ENCODE peak calls at places on chromosomes 5 and 9, in six cellular contexts. One of them, this sample, is unnamed.

GRCh38 chr5:178449163-178450060 is 140.8 kb downstream of the COL23A1 start:
- DNase-seq in GM23248: no peak
- DNase-seq in MM.1S: no peak
- DNase-seq in mammary epithelial cell: no peak
- DNase-seq in keratinocyte: no peak
- DNase-seq in fibroblast of lung: no peak
- DNase-seq in this sample: no peak

GRCh38 chr5:16578474-16578883 is 38.3 kb downstream of the RETREG1 start:
- DNase-seq in GM23248: no peak
- DNase-seq in MM.1S: no peak
- DNase-seq in mammary epithelial cell: no peak
- DNase-seq in keratinocyte: no peak
- DNase-seq in fibroblast of lung: peak; percentile 25
- DNase-seq in this sample: no peak

GRCh38 chr9:70609542-70610286 is 195.3 kb upstream of the KLF9 start:
- DNase-seq in GM23248: peak; percentile 98
- DNase-seq in MM.1S: no peak
- DNase-seq in mammary epithelial cell: peak; percentile 72
- DNase-seq in keratinocyte: no peak
- DNase-seq in fibroblast of lung: peak; percentile 96
- DNase-seq in this sample: no peak

GRCh38 chr9:88922091-88922490 is 69.2 kb upstream of the S1PR3 start:
- DNase-seq in GM23248: no peak
- DNase-seq in MM.1S: peak; percentile 89
- DNase-seq in mammary epithelial cell: no peak
- DNase-seq in keratinocyte: no peak
- DNase-seq in fibroblast of lung: no peak
- DNase-seq in this sample: no peak

GRCh38 chr9:120583958-120584369 is 4.0 kb upstream of the CDK5RAP2 start:
- DNase-seq in GM23248: peak; percentile 77
- DNase-seq in MM.1S: peak; percentile 98
- DNase-seq in mammary epithelial cell: peak; percentile 98
- DNase-seq in keratinocyte: no peak
- DNase-seq in fibroblast of lung: peak; percentile 93
- DNase-seq in this sample: no peak

GRCh38 chr5:45336464-45336863 is 359.7 kb downstream of the HCN1 start:
- DNase-seq in GM23248: no peak
- DNase-seq in MM.1S: no peak
- DNase-seq in mammary epithelial cell: no peak
- DNase-seq in keratinocyte: no peak
- DNase-seq in fibroblast of lung: no peak
- DNase-seq in this sample: no peak

GRCh38 chr9:137816531-137817235 is 60.9 kb upstream of the CACNA1B start:
- DNase-seq in GM23248: no peak
- DNase-seq in MM.1S: no peak
- DNase-seq in mammary epithelial cell: no peak
- DNase-seq in keratinocyte: no peak
- DNase-seq in fibroblast of lung: no peak
- DNase-seq in this sample: no peak

GRCh38 chr5:177311361-177311722 is 356 bp downstream of the MXD3 start:
- DNase-seq in GM23248: peak; percentile 59
- DNase-seq in MM.1S: no peak
- DNase-seq in mammary epithelial cell: no peak
- DNase-seq in keratinocyte: no peak
- DNase-seq in fibroblast of lung: no peak
- DNase-seq in this sample: no peak

GRCh38 chr9:79008916-79009315 is 562.8 kb upstream of the TLE4 start:
- DNase-seq in GM23248: no peak
- DNase-seq in MM.1S: no peak
- DNase-seq in mammary epithelial cell: no peak
- DNase-seq in keratinocyte: no peak
- DNase-seq in fibroblast of lung: peak; percentile 51
- DNase-seq in this sample: no peak

GRCh38 chr9:123609844-123610243 is 253.8 kb downstream of the CRB2 start:
- DNase-seq in GM23248: peak; percentile 40
- DNase-seq in MM.1S: no peak
- DNase-seq in mammary epithelial cell: no peak
- DNase-seq in keratinocyte: no peak
- DNase-seq in fibroblast of lung: no peak
- DNase-seq in this sample: no peak

GRCh38 chr5:16350816-16351215 is 114.8 kb downstream of the ZNF622 start:
- DNase-seq in GM23248: peak; percentile 5
- DNase-seq in MM.1S: no peak
- DNase-seq in mammary epithelial cell: no peak
- DNase-seq in keratinocyte: no peak
- DNase-seq in fibroblast of lung: peak; percentile 0
- DNase-seq in this sample: no peak

GRCh38 chr9:137454506-137455360 is 4.4 kb downstream of the NSMF start:
- DNase-seq in GM23248: peak; percentile 55
- DNase-seq in MM.1S: no peak
- DNase-seq in mammary epithelial cell: no peak
- DNase-seq in keratinocyte: no peak
- DNase-seq in fibroblast of lung: peak; percentile 24
- DNase-seq in this sample: no peak

GRCh38 chr9:114507726-114508125 is 2.5 kb upstream of the WHRN start:
- DNase-seq in GM23248: peak; percentile 56
- DNase-seq in MM.1S: peak; percentile 69
- DNase-seq in mammary epithelial cell: peak; percentile 33
- DNase-seq in keratinocyte: no peak
- DNase-seq in fibroblast of lung: no peak
- DNase-seq in this sample: no peak

GRCh38 chr5:73531356-73531755 is 33.1 kb downstream of the BTF3 start:
- DNase-seq in GM23248: peak; percentile 58
- DNase-seq in MM.1S: no peak
- DNase-seq in mammary epithelial cell: no peak
- DNase-seq in keratinocyte: no peak
- DNase-seq in fibroblast of lung: peak; percentile 54
- DNase-seq in this sample: no peak

GRCh38 chr5:71830626-71831539 is 111.8 kb downstream of the CARTPT start:
- DNase-seq in GM23248: peak; percentile 90
- DNase-seq in MM.1S: no peak
- DNase-seq in mammary epithelial cell: peak; percentile 57
- DNase-seq in keratinocyte: no peak
- DNase-seq in fibroblast of lung: peak; percentile 86
- DNase-seq in this sample: peak; percentile 45
- H3K4me3 ChIP-seq in GM23248: peak overlapping the region; percentile 46
- H3K4me3 ChIP-seq in MM.1S: no peak overlapping the region
- H3K4me3 ChIP-seq in mammary epithelial cell: no peak overlapping the region
- H3K4me3 ChIP-seq in keratinocyte: no peak overlapping the region
- H3K4me3 ChIP-seq in fibroblast of lung: no peak overlapping the region
- H3K4me3 ChIP-seq in this sample: peak overlapping the region; percentile 56

DNA sequence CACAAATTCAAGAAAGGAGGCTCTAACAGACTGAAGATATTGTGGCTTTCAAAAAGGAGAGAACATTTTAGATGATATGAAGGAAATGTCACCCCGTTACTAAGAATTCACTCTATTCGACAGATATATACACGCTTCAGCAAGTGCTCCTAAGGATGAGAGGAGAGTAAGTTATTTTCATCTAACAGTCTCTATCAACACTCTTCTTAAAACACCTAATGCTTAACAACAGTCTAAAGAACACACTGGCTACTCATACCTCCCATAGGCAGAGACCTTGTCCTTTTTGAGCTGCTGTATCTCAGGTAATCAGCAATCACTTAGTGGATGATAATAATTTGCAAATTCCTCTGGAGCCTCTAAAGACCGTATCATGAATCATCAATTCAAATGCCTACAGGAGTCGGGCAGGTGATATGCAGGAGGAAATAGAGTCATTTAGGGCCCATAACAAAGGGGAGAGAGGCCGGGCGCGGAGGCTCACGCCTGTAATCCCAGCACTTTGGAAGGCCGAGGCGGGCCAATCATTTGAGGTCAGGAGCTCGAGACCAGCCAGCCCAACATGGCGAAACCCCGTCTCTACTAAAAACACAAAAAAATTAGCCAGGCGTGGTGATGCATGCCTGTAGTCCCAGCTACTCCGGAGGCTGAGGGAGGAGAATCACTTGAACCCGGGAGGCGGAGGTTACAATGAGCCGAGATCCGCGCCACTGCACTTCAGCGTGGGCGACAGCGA is 1.3 kb upstream of the HSDL2 start:
- DNase-seq in GM23248: peak; percentile 45
- DNase-seq in MM.1S: no peak
- DNase-seq in mammary epithelial cell: peak; percentile 58
- DNase-seq in keratinocyte: no peak
- DNase-seq in fibroblast of lung: peak; percentile 20
- DNase-seq in this sample: no peak
- H3K9ac ChIP-seq in GM23248: peak overlapping the region; percentile 94
- H3K9ac ChIP-seq in MM.1S: peak overlapping the region; percentile 95
- H3K9ac ChIP-seq in mammary epithelial cell: peak overlapping the region; percentile 85
- H3K9ac ChIP-seq in keratinocyte: peak overlapping the region; percentile 93
- H3K9ac ChIP-seq in fibroblast of lung: peak overlapping the region; percentile 98
- H3K9ac ChIP-seq in this sample: peak overlapping the region; percentile 89

GRCh38 chr9:113454914-113455761 is 8.4 kb upstream of the RGS3 start:
- DNase-seq in GM23248: peak; percentile 91
- DNase-seq in MM.1S: peak; percentile 14
- DNase-seq in mammary epithelial cell: peak; percentile 40
- DNase-seq in keratinocyte: no peak
- DNase-seq in fibroblast of lung: peak; percentile 98
- DNase-seq in this sample: peak; percentile 28
- TF ChIP-seq EZH2 in GM23248: no peak
- TF ChIP-seq EZH2 in MM.1S: no peak
- TF ChIP-seq EZH2 in mammary epithelial cell: no peak
- TF ChIP-seq EZH2 in keratinocyte: no peak
- TF ChIP-seq EZH2 in fibroblast of lung: no peak
- TF ChIP-seq EZH2 in this sample: no peak

DNA sequence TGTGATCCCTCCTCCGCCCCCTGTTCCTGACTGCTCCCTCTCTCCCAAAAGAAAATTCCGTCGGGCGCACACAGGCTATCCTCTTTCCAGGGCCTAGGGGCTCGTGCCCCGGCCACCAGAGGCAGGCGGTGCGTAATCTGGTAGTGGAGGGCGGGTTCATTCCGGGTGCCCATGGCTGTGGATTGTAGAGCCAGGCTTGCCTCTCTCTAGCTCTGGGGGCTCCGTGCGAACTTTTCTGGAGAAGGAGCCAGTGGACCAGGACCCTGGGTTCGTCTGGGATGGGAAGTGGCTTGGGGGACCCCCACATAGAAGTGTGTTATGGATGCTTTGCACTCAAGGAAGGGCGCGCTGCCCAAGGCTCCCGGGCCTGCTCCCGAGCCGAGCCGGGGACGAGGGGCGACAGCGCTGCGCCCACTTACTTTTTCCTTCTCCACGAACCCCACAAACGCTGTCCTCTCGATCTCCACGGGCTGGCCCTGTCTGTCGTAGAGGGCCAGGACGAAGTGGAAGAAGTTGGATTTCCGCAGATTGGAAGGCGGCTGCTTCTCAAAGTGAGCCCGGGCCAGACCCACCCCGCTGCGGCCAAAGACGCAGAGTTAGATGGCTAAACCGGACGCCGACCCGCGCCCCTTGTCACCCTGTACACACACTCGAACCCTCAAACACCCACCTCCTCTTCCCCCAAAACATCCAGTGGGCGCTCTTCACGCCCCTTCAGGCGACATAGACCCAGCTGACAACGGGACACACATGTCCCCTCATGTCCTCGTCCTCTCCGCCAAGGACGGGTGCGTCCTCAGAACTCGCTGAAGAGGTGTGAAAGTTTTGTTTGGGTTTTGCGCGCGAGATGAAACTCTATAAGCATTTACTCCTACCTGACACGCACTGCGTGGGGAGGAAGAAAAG is 2.9 kb downstream of the EBF1 start:
- DNase-seq in GM23248: no peak
- DNase-seq in MM.1S: no peak
- DNase-seq in mammary epithelial cell: no peak
- DNase-seq in keratinocyte: no peak
- DNase-seq in fibroblast of lung: no peak
- DNase-seq in this sample: no peak
- H3K4me3 ChIP-seq in GM23248: peak overlapping the region; percentile 99
- H3K4me3 ChIP-seq in MM.1S: no peak overlapping the region
- H3K4me3 ChIP-seq in mammary epithelial cell: no peak overlapping the region
- H3K4me3 ChIP-seq in keratinocyte: no peak overlapping the region
- H3K4me3 ChIP-seq in fibroblast of lung: peak overlapping the region; percentile 68
- H3K4me3 ChIP-seq in this sample: no peak overlapping the region

GRCh38 chr5:69416699-69417098 is 1.8 kb downstream of the MARVELD2 start:
- DNase-seq in GM23248: no peak
- DNase-seq in MM.1S: no peak
- DNase-seq in mammary epithelial cell: peak; percentile 75
- DNase-seq in keratinocyte: no peak
- DNase-seq in fibroblast of lung: no peak
- DNase-seq in this sample: no peak

GRCh38 chr5:69416180-69416579 is 1.3 kb downstream of the MARVELD2 start:
- DNase-seq in GM23248: no peak
- DNase-seq in MM.1S: no peak
- DNase-seq in mammary epithelial cell: peak; percentile 25
- DNase-seq in keratinocyte: no peak
- DNase-seq in fibroblast of lung: no peak
- DNase-seq in this sample: no peak

GRCh38 chr5:69418559-69418958 is 3.6 kb downstream of the MARVELD2 start:
- DNase-seq in GM23248: no peak
- DNase-seq in MM.1S: no peak
- DNase-seq in mammary epithelial cell: no peak
- DNase-seq in keratinocyte: no peak
- DNase-seq in fibroblast of lung: no peak
- DNase-seq in this sample: no peak

GRCh38 chr5:69414885-69415583 is at the start of gene MARVELD2:
- DNase-seq in GM23248: peak; percentile 77
- DNase-seq in MM.1S: peak; percentile 80
- DNase-seq in mammary epithelial cell: peak; percentile 93
- DNase-seq in keratinocyte: peak; percentile 32
- DNase-seq in fibroblast of lung: peak; percentile 54
- DNase-seq in this sample: no peak

DNA sequence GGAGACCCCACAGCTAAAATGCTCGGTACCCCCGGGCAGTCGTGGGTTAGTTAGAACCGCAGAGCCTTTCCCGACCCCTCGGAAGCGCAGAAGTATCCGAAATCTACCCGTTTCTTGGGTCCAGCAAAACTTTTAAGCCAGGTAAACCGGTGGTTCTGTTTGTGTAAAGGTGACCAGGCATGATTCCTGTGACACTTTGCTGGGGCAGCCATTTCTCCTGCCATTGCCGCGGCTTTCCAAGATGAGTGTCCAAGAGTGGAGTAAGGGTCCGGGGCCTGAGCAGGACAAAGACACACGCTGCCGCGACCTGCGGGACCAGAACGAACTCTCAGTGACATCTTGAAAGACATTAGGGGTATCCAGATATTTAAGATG is 655 bp downstream of the MARVELD2 start:
- DNase-seq in GM23248: no peak
- DNase-seq in MM.1S: no peak
- DNase-seq in mammary epithelial cell: peak; percentile 24
- DNase-seq in keratinocyte: no peak
- DNase-seq in fibroblast of lung: no peak
- DNase-seq in this sample: no peak
- H3K9ac ChIP-seq in GM23248: no peak overlapping the region
- H3K9ac ChIP-seq in MM.1S: no peak overlapping the region
- H3K9ac ChIP-seq in mammary epithelial cell: peak overlapping the region; percentile 100
- H3K9ac ChIP-seq in keratinocyte: peak overlapping the region; percentile 95
- H3K9ac ChIP-seq in fibroblast of lung: no peak overlapping the region
- H3K9ac ChIP-seq in this sample: no peak overlapping the region

GRCh38 chr5:98309785-98310566 is 463.5 kb upstream of the RGMB start:
- DNase-seq in GM23248: peak; percentile 99
- DNase-seq in MM.1S: no peak
- DNase-seq in mammary epithelial cell: peak; percentile 99
- DNase-seq in keratinocyte: peak; percentile 77
- DNase-seq in fibroblast of lung: peak; percentile 100
- DNase-seq in this sample: no peak
- TF ChIP-seq EZH2 in GM23248: no peak
- TF ChIP-seq EZH2 in MM.1S: no peak
- TF ChIP-seq EZH2 in mammary epithelial cell: no peak
- TF ChIP-seq EZH2 in keratinocyte: no peak
- TF ChIP-seq EZH2 in fibroblast of lung: no peak
- TF ChIP-seq EZH2 in this sample: no peak

This sample was measured in SK-N-MC.